ENCODE peak calls at places on chromosomes 11 and 22, in eight cellular contexts. One of them, this sample, is unnamed.

GRCh38 chr22:50570861-50571260 is 7.4 kb downstream of the CPT1B start:
- DNase-seq in iPS-NIHi11: no peak
- DNase-seq in Caco-2: no peak
- DNase-seq in GM13976: no peak
- DNase-seq in EH: no peak
- DNase-seq in LHCN-M2: no peak
- DNase-seq in stimulated activated CD4-positive, alpha-beta T cell treated with anti-CD3 and anti-CD28 coated beads, Interleukin-4, amount 100 ng/mL, for 1 hour: no peak
- DNase-seq in fibroblast of lung: no peak
- DNase-seq in this sample: no peak

GRCh38 chr11:77299528-77299993 is 1.9 kb downstream of the GDPD4 start:
- DNase-seq in stimulated activated CD4-positive, alpha-beta T cell treated with anti-CD3 and anti-CD28 coated beads, Interleukin-4, amount 100 ng/mL, for 1 hour: no peak
- DNase-seq in EH: peak
- DNase-seq in iPS-NIHi11: no peak
- DNase-seq in LHCN-M2: peak
- DNase-seq in GM13976: no peak
- DNase-seq in Caco-2: no peak
- DNase-seq in fibroblast of lung: no peak
- DNase-seq in this sample: no peak

GRCh38 chr22:47233316-47234243 is 471.1 kb downstream of the TBC1D22A start:
- DNase-seq in LHCN-M2: no peak
- DNase-seq in stimulated activated CD4-positive, alpha-beta T cell treated with anti-CD3 and anti-CD28 coated beads, Interleukin-4, amount 100 ng/mL, for 1 hour: no peak
- DNase-seq in fibroblast of lung: no peak
- DNase-seq in Caco-2: no peak
- DNase-seq in GM13976: no peak
- DNase-seq in EH: no peak
- DNase-seq in iPS-NIHi11: no peak
- DNase-seq in this sample: no peak

GRCh38 chr11:70580036-70580805 is 181.9 kb downstream of the CTTN start:
- DNase-seq in stimulated activated CD4-positive, alpha-beta T cell treated with anti-CD3 and anti-CD28 coated beads, Interleukin-4, amount 100 ng/mL, for 1 hour: no peak
- DNase-seq in EH: no peak
- DNase-seq in Caco-2: no peak
- DNase-seq in fibroblast of lung: no peak
- DNase-seq in GM13976: no peak
- DNase-seq in LHCN-M2: no peak
- DNase-seq in iPS-NIHi11: peak
- DNase-seq in this sample: no peak

GRCh38 chr11:47104337-47104950 is 72.2 kb downstream of the ARFGAP2 start:
- DNase-seq in stimulated activated CD4-positive, alpha-beta T cell treated with anti-CD3 and anti-CD28 coated beads, Interleukin-4, amount 100 ng/mL, for 1 hour: no peak
- DNase-seq in iPS-NIHi11: peak
- DNase-seq in LHCN-M2: peak
- DNase-seq in Caco-2: peak
- DNase-seq in GM13976: no peak
- DNase-seq in fibroblast of lung: peak
- DNase-seq in EH: peak
- DNase-seq in this sample: no peak

GRCh38 chr22:30286813-30287625 is 2.3 kb downstream of the CASTOR1 start:
- DNase-seq in EH: peak
- DNase-seq in stimulated activated CD4-positive, alpha-beta T cell treated with anti-CD3 and anti-CD28 coated beads, Interleukin-4, amount 100 ng/mL, for 1 hour: peak
- DNase-seq in GM13976: peak
- DNase-seq in Caco-2: peak
- DNase-seq in iPS-NIHi11: peak
- DNase-seq in LHCN-M2: no peak
- DNase-seq in fibroblast of lung: peak
- DNase-seq in this sample: peak

GRCh38 chr11:125871391-125872137 is 15.9 kb upstream of the HYLS1 start:
- DNase-seq in Caco-2: no peak
- DNase-seq in EH: peak
- DNase-seq in stimulated activated CD4-positive, alpha-beta T cell treated with anti-CD3 and anti-CD28 coated beads, Interleukin-4, amount 100 ng/mL, for 1 hour: peak
- DNase-seq in fibroblast of lung: peak
- DNase-seq in iPS-NIHi11: peak
- DNase-seq in GM13976: no peak
- DNase-seq in LHCN-M2: peak
- DNase-seq in this sample: no peak

GRCh38 chr11:46669606-46670243 is 30.7 kb downstream of the ARHGAP1 start:
- DNase-seq in LHCN-M2: no peak
- DNase-seq in iPS-NIHi11: peak
- DNase-seq in Caco-2: no peak
- DNase-seq in stimulated activated CD4-positive, alpha-beta T cell treated with anti-CD3 and anti-CD28 coated beads, Interleukin-4, amount 100 ng/mL, for 1 hour: no peak
- DNase-seq in GM13976: no peak
- DNase-seq in EH: peak
- DNase-seq in fibroblast of lung: no peak
- DNase-seq in this sample: no peak

GRCh38 chr22:42134033-42135020 is 3.7 kb upstream of the CYP2D6 start:
- DNase-seq in Caco-2: no peak
- DNase-seq in stimulated activated CD4-positive, alpha-beta T cell treated with anti-CD3 and anti-CD28 coated beads, Interleukin-4, amount 100 ng/mL, for 1 hour: no peak
- DNase-seq in iPS-NIHi11: no peak
- DNase-seq in LHCN-M2: peak
- DNase-seq in GM13976: no peak
- DNase-seq in fibroblast of lung: no peak
- DNase-seq in EH: no peak
- DNase-seq in this sample: no peak

GRCh38 chr22:39216143-39216490 is 28.7 kb downstream of the PDGFB start:
- DNase-seq in iPS-NIHi11: no peak
- DNase-seq in stimulated activated CD4-positive, alpha-beta T cell treated with anti-CD3 and anti-CD28 coated beads, Interleukin-4, amount 100 ng/mL, for 1 hour: no peak
- DNase-seq in EH: no peak
- DNase-seq in fibroblast of lung: no peak
- DNase-seq in LHCN-M2: no peak
- DNase-seq in GM13976: no peak
- DNase-seq in Caco-2: peak
- DNase-seq in this sample: no peak

GRCh38 chr11:84564180-84564866 is 1062.8 kb downstream of the DLG2 start:
- DNase-seq in LHCN-M2: peak
- DNase-seq in Caco-2: peak
- DNase-seq in GM13976: peak
- DNase-seq in fibroblast of lung: peak
- DNase-seq in stimulated activated CD4-positive, alpha-beta T cell treated with anti-CD3 and anti-CD28 coated beads, Interleukin-4, amount 100 ng/mL, for 1 hour: no peak
- DNase-seq in iPS-NIHi11: peak
- DNase-seq in EH: peak
- DNase-seq in this sample: peak

GRCh38 chr11:118290923-118291322 is 13.6 kb upstream of the CD3E start:
- DNase-seq in EH: no peak
- DNase-seq in iPS-NIHi11: peak
- DNase-seq in GM13976: peak
- DNase-seq in fibroblast of lung: no peak
- DNase-seq in stimulated activated CD4-positive, alpha-beta T cell treated with anti-CD3 and anti-CD28 coated beads, Interleukin-4, amount 100 ng/mL, for 1 hour: no peak
- DNase-seq in Caco-2: peak
- DNase-seq in LHCN-M2: no peak
- DNase-seq in this sample: no peak

GRCh38 chr11:86663741-86664140 is 8.7 kb downstream of the ME3 start:
- DNase-seq in stimulated activated CD4-positive, alpha-beta T cell treated with anti-CD3 and anti-CD28 coated beads, Interleukin-4, amount 100 ng/mL, for 1 hour: no peak
- DNase-seq in GM13976: no peak
- DNase-seq in iPS-NIHi11: no peak
- DNase-seq in Caco-2: no peak
- DNase-seq in LHCN-M2: no peak
- DNase-seq in fibroblast of lung: peak
- DNase-seq in EH: no peak
- DNase-seq in this sample: no peak

GRCh38 chr11:77115181-77115611 is 12.6 kb downstream of the OMP start:
- DNase-seq in LHCN-M2: no peak
- DNase-seq in GM13976: no peak
- DNase-seq in Caco-2: no peak
- DNase-seq in fibroblast of lung: no peak
- DNase-seq in iPS-NIHi11: peak
- DNase-seq in EH: no peak
- DNase-seq in stimulated activated CD4-positive, alpha-beta T cell treated with anti-CD3 and anti-CD28 coated beads, Interleukin-4, amount 100 ng/mL, for 1 hour: no peak
- DNase-seq in this sample: no peak

GRCh38 chr22:20035375-20036084 is 14.6 kb downstream of the TANGO2 start:
- DNase-seq in iPS-NIHi11: no peak
- DNase-seq in stimulated activated CD4-positive, alpha-beta T cell treated with anti-CD3 and anti-CD28 coated beads, Interleukin-4, amount 100 ng/mL, for 1 hour: no peak
- DNase-seq in Caco-2: no peak
- DNase-seq in EH: no peak
- DNase-seq in LHCN-M2: no peak
- DNase-seq in fibroblast of lung: no peak
- DNase-seq in GM13976: no peak
- DNase-seq in this sample: no peak

GRCh38 chr22:37776639-37777005 is 31.1 kb upstream of the GCAT start:
- DNase-seq in stimulated activated CD4-positive, alpha-beta T cell treated with anti-CD3 and anti-CD28 coated beads, Interleukin-4, amount 100 ng/mL, for 1 hour: no peak
- DNase-seq in iPS-NIHi11: no peak
- DNase-seq in Caco-2: no peak
- DNase-seq in GM13976: no peak
- DNase-seq in EH: no peak
- DNase-seq in fibroblast of lung: no peak
- DNase-seq in LHCN-M2: no peak
- DNase-seq in this sample: no peak

GRCh38 chr11:36743039-36743438 is 145.0 kb upstream of the RAG2 start:
- DNase-seq in iPS-NIHi11: no peak
- DNase-seq in fibroblast of lung: no peak
- DNase-seq in stimulated activated CD4-positive, alpha-beta T cell treated with anti-CD3 and anti-CD28 coated beads, Interleukin-4, amount 100 ng/mL, for 1 hour: no peak
- DNase-seq in EH: no peak
- DNase-seq in Caco-2: no peak
- DNase-seq in GM13976: peak
- DNase-seq in LHCN-M2: no peak
- DNase-seq in this sample: no peak

GRCh38 chr11:64419818-64420485 is 61.0 kb downstream of the RPS6KA4 start:
- DNase-seq in Caco-2: no peak
- DNase-seq in fibroblast of lung: peak
- DNase-seq in stimulated activated CD4-positive, alpha-beta T cell treated with anti-CD3 and anti-CD28 coated beads, Interleukin-4, amount 100 ng/mL, for 1 hour: no peak
- DNase-seq in iPS-NIHi11: no peak
- DNase-seq in LHCN-M2: peak
- DNase-seq in EH: peak
- DNase-seq in GM13976: no peak
- DNase-seq in this sample: no peak

GRCh38 chr11:116576523-116576922 is 196.3 kb downstream of the BUD13 start:
- DNase-seq in fibroblast of lung: no peak
- DNase-seq in stimulated activated CD4-positive, alpha-beta T cell treated with anti-CD3 and anti-CD28 coated beads, Interleukin-4, amount 100 ng/mL, for 1 hour: no peak
- DNase-seq in LHCN-M2: no peak
- DNase-seq in GM13976: no peak
- DNase-seq in Caco-2: no peak
- DNase-seq in EH: peak
- DNase-seq in iPS-NIHi11: no peak
- DNase-seq in this sample: no peak

GRCh38 chr11:129530154-129530895 is 154.7 kb downstream of the BARX2 start:
- DNase-seq in fibroblast of lung: no peak
- DNase-seq in Caco-2: no peak
- DNase-seq in stimulated activated CD4-positive, alpha-beta T cell treated with anti-CD3 and anti-CD28 coated beads, Interleukin-4, amount 100 ng/mL, for 1 hour: no peak
- DNase-seq in GM13976: no peak
- DNase-seq in LHCN-M2: no peak
- DNase-seq in iPS-NIHi11: no peak
- DNase-seq in EH: no peak
- DNase-seq in this sample: no peak

GRCh38 chr11:76861490-76861953 is 804 bp downstream of the ACER3 start:
- DNase-seq in LHCN-M2: no peak
- DNase-seq in Caco-2: no peak
- DNase-seq in EH: peak
- DNase-seq in iPS-NIHi11: no peak
- DNase-seq in stimulated activated CD4-positive, alpha-beta T cell treated with anti-CD3 and anti-CD28 coated beads, Interleukin-4, amount 100 ng/mL, for 1 hour: no peak
- DNase-seq in fibroblast of lung: no peak
- DNase-seq in GM13976: no peak
- DNase-seq in this sample: no peak

GRCh38 chr22:17706451-17706900 is 67.8 kb downstream of the BID start:
- DNase-seq in EH: peak
- DNase-seq in stimulated activated CD4-positive, alpha-beta T cell treated with anti-CD3 and anti-CD28 coated beads, Interleukin-4, amount 100 ng/mL, for 1 hour: peak
- DNase-seq in iPS-NIHi11: peak
- DNase-seq in LHCN-M2: peak
- DNase-seq in fibroblast of lung: peak
- DNase-seq in GM13976: peak
- DNase-seq in Caco-2: no peak
- DNase-seq in this sample: peak

GRCh38 chr11:7579226-7579825 is 65.5 kb downstream of the PPFIBP2 start:
- DNase-seq in stimulated activated CD4-positive, alpha-beta T cell treated with anti-CD3 and anti-CD28 coated beads, Interleukin-4, amount 100 ng/mL, for 1 hour: no peak
- DNase-seq in EH: peak
- DNase-seq in fibroblast of lung: peak
- DNase-seq in GM13976: no peak
- DNase-seq in Caco-2: no peak
- DNase-seq in iPS-NIHi11: no peak
- DNase-seq in LHCN-M2: no peak
- DNase-seq in this sample: no peak

GRCh38 chr22:41557401-41558240 is 3.2 kb upstream of the CSDC2 start:
- DNase-seq in Caco-2: no peak
- DNase-seq in fibroblast of lung: peak
- DNase-seq in LHCN-M2: peak
- DNase-seq in stimulated activated CD4-positive, alpha-beta T cell treated with anti-CD3 and anti-CD28 coated beads, Interleukin-4, amount 100 ng/mL, for 1 hour: peak
- DNase-seq in iPS-NIHi11: peak
- DNase-seq in GM13976: peak
- DNase-seq in EH: peak
- DNase-seq in this sample: peak